ENCODE peak calls at places on chromosomes 11 and 22, in nine cellular contexts. H is dorsolateral prefrontal cortex, T is AG09309, W is OCI-LY7, P is right atrium auricular region, K is transverse colon, U is GM23248, R is midbrain, C is epithelial cell of esophagus. B is an unnamed sample.

GRCh38 chr11:47177846-47178245 is 1.2 kb upstream of the ARFGAP2 start:
- DNase-seq in H (no peak), T (no peak), W (no peak), P (no peak), K (no peak), U (no peak), R (no peak), C (no peak), B (no peak)

GRCh38 chr11:45736424-45736823 is 68.5 kb upstream of the SLC35C1 start:
- DNase-seq in H (no peak), T (peak), W (no peak), P (peak), K (no peak), U (peak), R (no peak), C (peak), B (no peak)

GRCh38 chr11:62922189-62922589 is 1.0 kb upstream of the CHRM1 start:
- DNase-seq in H (no peak), T (no peak), W (no peak), P (no peak), K (no peak), U (no peak), R (no peak), C (peak), B (no peak)

GRCh38 chr11:31340903-31341572 is 28.5 kb downstream of the DCDC1 start:
- DNase-seq in H (no peak), T (no peak), W (peak), P (no peak), K (no peak), U (peak), R (no peak), C (peak), B (peak)

GRCh38 chr11:109996060-109996459 is 97.1 kb upstream of the ZC3H12C start:
- DNase-seq in H (no peak), T (no peak), W (no peak), P (no peak), K (no peak), U (no peak), R (no peak), C (no peak), B (no peak)

GRCh38 chr22:46791201-46791731 is 28.8 kb downstream of the TBC1D22A start:
- DNase-seq in H (peak), T (no peak), W (no peak), P (peak), K (peak), U (peak), R (peak), C (peak), B (no peak)

GRCh38 chr11:112279901-112280267 is 19.2 kb upstream of the PLET1 start:
- DNase-seq in H (peak), T (no peak), W (peak), P (no peak), K (peak), U (peak), R (peak), C (peak), B (peak)

GRCh38 chr11:57308426-57309060 is 16.2 kb downstream of the TNKS1BP1 start:
- DNase-seq in H (no peak), T (no peak), W (no peak), P (no peak), K (no peak), U (no peak), R (no peak), C (no peak), B (no peak)

GRCh38 chr11:70952171-70952570 is 300.2 kb downstream of the SHANK2 start:
- DNase-seq in H (no peak), T (no peak), W (no peak), P (no peak), K (no peak), U (no peak), R (peak), C (peak), B (no peak)

GRCh38 chr22:36298118-36298517 is 45.2 kb downstream of the APOL1 start:
- DNase-seq in H (no peak), T (no peak), W (no peak), P (no peak), K (no peak), U (no peak), R (no peak), C (no peak), B (no peak)

GRCh38 chr11:100876826-100877545 is 189.9 kb downstream of the ARHGAP42 start:
- DNase-seq in H (no peak), T (peak), W (no peak), P (no peak), K (no peak), U (peak), R (no peak), C (peak), B (no peak)